ENCODE peak calls at places on chromosomes 3 and 15, in five cellular contexts. One of them, this sample, is unnamed.

GRCh38 chr3:159775372-159775961 is 213.2 kb upstream of the IL12A start:
- DNase-seq in GM12878: no peak
- DNase-seq in K562: no peak
- DNase-seq in H1: peak
- DNase-seq in HepG2: no peak
- DNase-seq in this sample: peak

GRCh38 chr3:24018784-24019570 is 73.9 kb downstream of the NR1D2 start:
- DNase-seq in H1: no peak
- DNase-seq in GM12878: no peak
- DNase-seq in HepG2: no peak
- DNase-seq in K562: no peak
- DNase-seq in this sample: no peak

GRCh38 chr3:149592758-149593240 is 65.0 kb downstream of the WWTR1 start:
- DNase-seq in H1: no peak
- DNase-seq in HepG2: no peak
- DNase-seq in GM12878: no peak
- DNase-seq in K562: no peak
- DNase-seq in this sample: no peak

GRCh38 chr3:126036056-126036549 is 47.8 kb downstream of the SLC41A3 start:
- DNase-seq in HepG2: no peak
- DNase-seq in H1: peak
- DNase-seq in K562: no peak
- DNase-seq in GM12878: no peak
- DNase-seq in this sample: no peak

GRCh38 chr15:93034512-93034911 is 54.5 kb downstream of the RGMA start:
- DNase-seq in HepG2: no peak
- DNase-seq in H1: no peak
- DNase-seq in K562: no peak
- DNase-seq in GM12878: no peak
- DNase-seq in this sample: peak

GRCh38 chr15:70066004-70066403 is 31.7 kb downstream of the TLE3 start:
- DNase-seq in K562: no peak
- DNase-seq in H1: no peak
- DNase-seq in GM12878: no peak
- DNase-seq in HepG2: no peak
- DNase-seq in this sample: no peak

GRCh38 chr3:123169492-123169929 is 32.2 kb upstream of the SEC22A start:
- DNase-seq in GM12878: no peak
- DNase-seq in K562: no peak
- DNase-seq in H1: peak
- DNase-seq in HepG2: no peak
- DNase-seq in this sample: no peak

GRCh38 chr15:92882697-92883642 is 17.2 kb upstream of the CHD2 start:
- DNase-seq in HepG2: no peak
- DNase-seq in H1: no peak
- DNase-seq in GM12878: no peak
- DNase-seq in K562: no peak
- DNase-seq in this sample: peak

GRCh38 chr3:162143181-162143580 is 646.6 kb downstream of the OTOL1 start:
- DNase-seq in HepG2: no peak
- DNase-seq in GM12878: no peak
- DNase-seq in H1: no peak
- DNase-seq in K562: no peak
- DNase-seq in this sample: no peak

GRCh38 chr3:182215881-182216280 is 504.2 kb downstream of the SOX2 start:
- DNase-seq in K562: no peak
- DNase-seq in GM12878: no peak
- DNase-seq in H1: no peak
- DNase-seq in HepG2: no peak
- DNase-seq in this sample: no peak

GRCh38 chr3:188627652-188628051 is 473.7 kb downstream of the LPP start:
- DNase-seq in H1: no peak
- DNase-seq in K562: no peak
- DNase-seq in GM12878: no peak
- DNase-seq in HepG2: no peak
- DNase-seq in this sample: no peak

GRCh38 chr3:12884104-12884742 is 42.9 kb upstream of the RPL32 start:
- DNase-seq in H1: no peak
- DNase-seq in GM12878: no peak
- DNase-seq in K562: no peak
- DNase-seq in HepG2: no peak
- DNase-seq in this sample: no peak

GRCh38 chr3:126180477-126181397 is at the start of gene ALDH1L1:
- DNase-seq in K562: no peak
- DNase-seq in GM12878: no peak
- DNase-seq in H1: peak
- DNase-seq in HepG2: peak
- DNase-seq in this sample: peak

GRCh38 chr3:126121074-126121473 is 37.1 kb upstream of the SLC41A3 start:
- DNase-seq in HepG2: no peak
- DNase-seq in K562: no peak
- DNase-seq in H1: peak
- DNase-seq in GM12878: no peak
- DNase-seq in this sample: no peak

GRCh38 chr15:101307897-101308603 is 13.0 kb upstream of the SNRPA1 start:
- DNase-seq in HepG2: no peak
- DNase-seq in K562: no peak
- DNase-seq in H1: no peak
- DNase-seq in GM12878: no peak
- DNase-seq in this sample: peak

GRCh38 chr3:49998326-49998725 is 58.4 kb downstream of the RBM6 start:
- DNase-seq in HepG2: no peak
- DNase-seq in K562: peak
- DNase-seq in H1: no peak
- DNase-seq in GM12878: no peak
- DNase-seq in this sample: no peak

GRCh38 chr15:43107741-43108140 is 1.9 kb upstream of the UBR1 start:
- DNase-seq in HepG2: no peak
- DNase-seq in K562: no peak
- DNase-seq in GM12878: no peak
- DNase-seq in H1: no peak
- DNase-seq in this sample: no peak

GRCh38 chr15:50685976-50686467 is 575 bp downstream of the TRPM7 start:
- DNase-seq in HepG2: peak
- DNase-seq in GM12878: peak
- DNase-seq in H1: peak
- DNase-seq in K562: peak
- DNase-seq in this sample: peak

GRCh38 chr3:108222813-108223307 is 636 bp upstream of the IFT57 start:
- DNase-seq in HepG2: no peak
- DNase-seq in H1: no peak
- DNase-seq in GM12878: no peak
- DNase-seq in K562: peak
- DNase-seq in this sample: no peak
- TF ChIP-seq RAD21 in HepG2: no peak
- TF ChIP-seq RAD21 in H1: no peak
- TF ChIP-seq RAD21 in GM12878: no peak
- TF ChIP-seq RAD21 in K562: no peak
- TF ChIP-seq RAD21 in this sample: no peak

DNA sequence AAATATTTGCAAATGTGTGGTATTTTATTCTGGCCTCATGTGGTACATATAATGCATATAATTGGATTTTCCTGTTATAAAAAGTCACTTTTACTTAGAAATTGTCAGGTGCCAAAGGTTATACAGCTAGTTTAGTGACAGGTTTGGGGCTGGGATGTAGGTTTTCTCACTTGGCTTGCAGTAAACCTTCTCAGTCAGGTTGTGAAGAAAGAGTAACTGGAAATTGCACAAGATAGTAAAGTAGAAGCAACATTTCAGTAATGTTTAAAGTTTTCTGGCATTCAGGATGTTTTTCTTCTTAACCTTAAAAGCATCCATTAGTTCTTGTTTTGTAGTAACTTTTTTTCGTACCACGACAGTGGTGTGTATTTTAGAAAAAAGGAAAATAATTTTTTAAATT is 53.9 kb downstream of the MEF2A start:
- DNase-seq in HepG2: no peak
- DNase-seq in H1: no peak
- DNase-seq in GM12878: no peak
- DNase-seq in K562: no peak
- DNase-seq in this sample: no peak
- TF ChIP-seq JUND in HepG2: no peak
- TF ChIP-seq JUND in H1: no peak
- TF ChIP-seq JUND in GM12878: no peak
- TF ChIP-seq JUND in K562: no peak
- TF ChIP-seq JUND in this sample: no peak

DNA sequence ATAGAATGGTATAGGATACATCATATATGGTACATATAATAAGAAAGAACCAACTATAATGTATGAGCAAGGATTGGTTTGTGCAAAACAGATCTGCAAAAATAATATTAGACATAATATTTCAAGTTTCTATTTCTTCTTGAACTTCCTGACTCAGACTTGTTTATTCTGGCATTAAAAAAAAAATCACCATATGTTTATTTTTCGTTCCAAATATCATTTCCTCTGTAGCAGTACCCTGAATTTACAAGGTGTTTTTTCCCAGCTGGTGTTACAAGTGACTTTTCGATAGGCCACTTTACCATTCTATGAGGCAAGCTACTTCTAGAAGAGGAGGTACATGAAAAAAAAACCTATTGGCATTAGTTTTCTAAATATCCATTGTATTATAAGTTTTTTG is 785.0 kb downstream of the PDCD6IP start:
- DNase-seq in K562: no peak
- DNase-seq in HepG2: no peak
- DNase-seq in H1: no peak
- DNase-seq in GM12878: no peak
- DNase-seq in this sample: no peak
- TF ChIP-seq TAF1 in K562: no peak
- TF ChIP-seq TAF1 in HepG2: no peak
- TF ChIP-seq TAF1 in H1: no peak
- TF ChIP-seq TAF1 in GM12878: no peak
- TF ChIP-seq TAF1 in this sample: no peak

GRCh38 chr3:151460774-151461450 is at the start of gene IGSF10:
- DNase-seq in H1: peak
- DNase-seq in GM12878: no peak
- DNase-seq in HepG2: no peak
- DNase-seq in K562: no peak
- DNase-seq in this sample: peak
- TF ChIP-seq RAD21 in H1: no peak
- TF ChIP-seq RAD21 in GM12878: no peak
- TF ChIP-seq RAD21 in HepG2: no peak
- TF ChIP-seq RAD21 in K562: no peak
- TF ChIP-seq RAD21 in this sample: no peak

GRCh38 chr3:54243262-54243931 is 121.0 kb downstream of the CACNA2D3 start:
- DNase-seq in H1: no peak
- DNase-seq in HepG2: peak
- DNase-seq in K562: no peak
- DNase-seq in GM12878: no peak
- DNase-seq in this sample: no peak
- TF ChIP-seq JUND in H1: no peak
- TF ChIP-seq JUND in HepG2: no peak
- TF ChIP-seq JUND in K562: no peak
- TF ChIP-seq JUND in GM12878: no peak
- TF ChIP-seq JUND in this sample: no peak